ENCODE peak calls at places on chromosomes 16 and 17, in eight cellular contexts. One of them, this sample, is unnamed.

GRCh38 chr16:11682655-11683096 is 14.4 kb downstream of the SNN start:
- DNase-seq in heart left ventricle: no peak
- DNase-seq in non-pigmented ciliary epithelial cell: peak
- DNase-seq in activated T-cell treated with anti-CD3 and anti-CD28 coated beads for 48 hours: no peak
- DNase-seq in PC-9: no peak
- DNase-seq in HEK293T: no peak
- DNase-seq in CD4-positive, CD25-positive, alpha-beta regulatory T cell: no peak
- DNase-seq in IMR-90: peak
- DNase-seq in this sample: no peak

GRCh38 chr16:78122774-78123315 is 23.4 kb downstream of the WWOX start:
- DNase-seq in heart left ventricle: no peak
- DNase-seq in non-pigmented ciliary epithelial cell: peak
- DNase-seq in activated T-cell treated with anti-CD3 and anti-CD28 coated beads for 48 hours: no peak
- DNase-seq in PC-9: no peak
- DNase-seq in HEK293T: peak
- DNase-seq in CD4-positive, CD25-positive, alpha-beta regulatory T cell: peak
- DNase-seq in IMR-90: peak
- DNase-seq in this sample: peak

GRCh38 chr16:61887903-61888302 is 148.3 kb downstream of the CDH8 start:
- DNase-seq in heart left ventricle: no peak
- DNase-seq in non-pigmented ciliary epithelial cell: peak
- DNase-seq in activated T-cell treated with anti-CD3 and anti-CD28 coated beads for 48 hours: no peak
- DNase-seq in PC-9: no peak
- DNase-seq in HEK293T: no peak
- DNase-seq in CD4-positive, CD25-positive, alpha-beta regulatory T cell: no peak
- DNase-seq in IMR-90: no peak
- DNase-seq in this sample: no peak

GRCh38 chr16:81737885-81738536 is 41.1 kb upstream of the PLCG2 start:
- DNase-seq in heart left ventricle: peak
- DNase-seq in non-pigmented ciliary epithelial cell: no peak
- DNase-seq in activated T-cell treated with anti-CD3 and anti-CD28 coated beads for 48 hours: peak
- DNase-seq in PC-9: peak
- DNase-seq in HEK293T: peak
- DNase-seq in CD4-positive, CD25-positive, alpha-beta regulatory T cell: peak
- DNase-seq in IMR-90: peak
- DNase-seq in this sample: peak

GRCh38 chr17:80743181-80743771 is 198.6 kb downstream of the RPTOR start:
- DNase-seq in heart left ventricle: no peak
- DNase-seq in non-pigmented ciliary epithelial cell: no peak
- DNase-seq in activated T-cell treated with anti-CD3 and anti-CD28 coated beads for 48 hours: peak
- DNase-seq in PC-9: no peak
- DNase-seq in HEK293T: no peak
- DNase-seq in CD4-positive, CD25-positive, alpha-beta regulatory T cell: peak
- DNase-seq in IMR-90: no peak
- DNase-seq in this sample: peak

GRCh38 chr16:85462405-85463227 is 150.5 kb upstream of the GSE1 start:
- DNase-seq in heart left ventricle: peak
- DNase-seq in non-pigmented ciliary epithelial cell: no peak
- DNase-seq in activated T-cell treated with anti-CD3 and anti-CD28 coated beads for 48 hours: no peak
- DNase-seq in PC-9: no peak
- DNase-seq in HEK293T: peak
- DNase-seq in CD4-positive, CD25-positive, alpha-beta regulatory T cell: no peak
- DNase-seq in IMR-90: no peak
- DNase-seq in this sample: no peak

GRCh38 chr16:85381738-85382592 is 231.2 kb upstream of the GSE1 start:
- DNase-seq in heart left ventricle: no peak
- DNase-seq in non-pigmented ciliary epithelial cell: no peak
- DNase-seq in activated T-cell treated with anti-CD3 and anti-CD28 coated beads for 48 hours: no peak
- DNase-seq in PC-9: no peak
- DNase-seq in HEK293T: no peak
- DNase-seq in CD4-positive, CD25-positive, alpha-beta regulatory T cell: no peak
- DNase-seq in IMR-90: peak
- DNase-seq in this sample: no peak

GRCh38 chr17:4626734-4627256 is 14.7 kb downstream of the ALOX15 start:
- DNase-seq in heart left ventricle: no peak
- DNase-seq in non-pigmented ciliary epithelial cell: no peak
- DNase-seq in activated T-cell treated with anti-CD3 and anti-CD28 coated beads for 48 hours: no peak
- DNase-seq in PC-9: no peak
- DNase-seq in HEK293T: no peak
- DNase-seq in CD4-positive, CD25-positive, alpha-beta regulatory T cell: no peak
- DNase-seq in IMR-90: no peak
- DNase-seq in this sample: no peak

GRCh38 chr16:29107299-29107698 is 122.4 kb downstream of the LAT start:
- DNase-seq in heart left ventricle: no peak
- DNase-seq in non-pigmented ciliary epithelial cell: no peak
- DNase-seq in activated T-cell treated with anti-CD3 and anti-CD28 coated beads for 48 hours: no peak
- DNase-seq in PC-9: peak
- DNase-seq in HEK293T: no peak
- DNase-seq in CD4-positive, CD25-positive, alpha-beta regulatory T cell: no peak
- DNase-seq in IMR-90: no peak
- DNase-seq in this sample: no peak

GRCh38 chr16:86396318-86396882 is 113.9 kb upstream of the FOXF1 start:
- DNase-seq in heart left ventricle: no peak
- DNase-seq in non-pigmented ciliary epithelial cell: peak
- DNase-seq in activated T-cell treated with anti-CD3 and anti-CD28 coated beads for 48 hours: no peak
- DNase-seq in PC-9: no peak
- DNase-seq in HEK293T: no peak
- DNase-seq in CD4-positive, CD25-positive, alpha-beta regulatory T cell: no peak
- DNase-seq in IMR-90: peak
- DNase-seq in this sample: no peak

GRCh38 chr17:28466521-28467048 is 6.9 kb upstream of the SLC13A2 start:
- DNase-seq in heart left ventricle: no peak
- DNase-seq in non-pigmented ciliary epithelial cell: peak
- DNase-seq in activated T-cell treated with anti-CD3 and anti-CD28 coated beads for 48 hours: no peak
- DNase-seq in PC-9: no peak
- DNase-seq in HEK293T: no peak
- DNase-seq in CD4-positive, CD25-positive, alpha-beta regulatory T cell: no peak
- DNase-seq in IMR-90: no peak
- DNase-seq in this sample: no peak

GRCh38 chr17:56440391-56440790 is 153.1 kb upstream of the NOG start:
- DNase-seq in heart left ventricle: no peak
- DNase-seq in non-pigmented ciliary epithelial cell: no peak
- DNase-seq in activated T-cell treated with anti-CD3 and anti-CD28 coated beads for 48 hours: no peak
- DNase-seq in PC-9: no peak
- DNase-seq in HEK293T: no peak
- DNase-seq in CD4-positive, CD25-positive, alpha-beta regulatory T cell: no peak
- DNase-seq in IMR-90: peak
- DNase-seq in this sample: no peak

GRCh38 chr17:79830303-79830702 is 8.9 kb downstream of the CBX4 start:
- DNase-seq in heart left ventricle: no peak
- DNase-seq in non-pigmented ciliary epithelial cell: no peak
- DNase-seq in activated T-cell treated with anti-CD3 and anti-CD28 coated beads for 48 hours: no peak
- DNase-seq in PC-9: no peak
- DNase-seq in HEK293T: no peak
- DNase-seq in CD4-positive, CD25-positive, alpha-beta regulatory T cell: no peak
- DNase-seq in IMR-90: no peak
- DNase-seq in this sample: no peak

GRCh38 chr16:87117936-87118335 is 199.3 kb downstream of the C16orf95 start:
- DNase-seq in heart left ventricle: no peak
- DNase-seq in non-pigmented ciliary epithelial cell: no peak
- DNase-seq in activated T-cell treated with anti-CD3 and anti-CD28 coated beads for 48 hours: no peak
- DNase-seq in PC-9: no peak
- DNase-seq in HEK293T: no peak
- DNase-seq in CD4-positive, CD25-positive, alpha-beta regulatory T cell: no peak
- DNase-seq in IMR-90: no peak
- DNase-seq in this sample: no peak

GRCh38 chr17:72643575-72644216 is 448.8 kb downstream of the SLC39A11 start:
- DNase-seq in heart left ventricle: no peak
- DNase-seq in non-pigmented ciliary epithelial cell: no peak
- DNase-seq in activated T-cell treated with anti-CD3 and anti-CD28 coated beads for 48 hours: no peak
- DNase-seq in PC-9: no peak
- DNase-seq in HEK293T: no peak
- DNase-seq in CD4-positive, CD25-positive, alpha-beta regulatory T cell: no peak
- DNase-seq in IMR-90: no peak
- DNase-seq in this sample: no peak

GRCh38 chr16:28126684-28127620 is 63.4 kb upstream of the GSG1L start:
- DNase-seq in heart left ventricle: no peak
- DNase-seq in non-pigmented ciliary epithelial cell: no peak
- DNase-seq in activated T-cell treated with anti-CD3 and anti-CD28 coated beads for 48 hours: no peak
- DNase-seq in PC-9: no peak
- DNase-seq in HEK293T: no peak
- DNase-seq in CD4-positive, CD25-positive, alpha-beta regulatory T cell: no peak
- DNase-seq in IMR-90: no peak
- DNase-seq in this sample: no peak

GRCh38 chr16:67730326-67730725 is 11.2 kb upstream of the GFOD2 start:
- DNase-seq in heart left ventricle: no peak
- DNase-seq in non-pigmented ciliary epithelial cell: no peak
- DNase-seq in activated T-cell treated with anti-CD3 and anti-CD28 coated beads for 48 hours: no peak
- DNase-seq in PC-9: no peak
- DNase-seq in HEK293T: no peak
- DNase-seq in CD4-positive, CD25-positive, alpha-beta regulatory T cell: no peak
- DNase-seq in IMR-90: no peak
- DNase-seq in this sample: no peak

GRCh38 chr17:3828151-3828851 is 17.7 kb downstream of the NCBP3 start:
- DNase-seq in heart left ventricle: no peak
- DNase-seq in non-pigmented ciliary epithelial cell: no peak
- DNase-seq in activated T-cell treated with anti-CD3 and anti-CD28 coated beads for 48 hours: no peak
- DNase-seq in PC-9: no peak
- DNase-seq in HEK293T: no peak
- DNase-seq in CD4-positive, CD25-positive, alpha-beta regulatory T cell: no peak
- DNase-seq in IMR-90: peak
- DNase-seq in this sample: no peak

GRCh38 chr17:50283246-50283645 is 9.0 kb downstream of the TMEM92 start:
- DNase-seq in heart left ventricle: no peak
- DNase-seq in non-pigmented ciliary epithelial cell: no peak
- DNase-seq in activated T-cell treated with anti-CD3 and anti-CD28 coated beads for 48 hours: peak
- DNase-seq in PC-9: no peak
- DNase-seq in HEK293T: no peak
- DNase-seq in CD4-positive, CD25-positive, alpha-beta regulatory T cell: no peak
- DNase-seq in IMR-90: no peak
- DNase-seq in this sample: no peak

GRCh38 chr17:74427763-74428153 is 4.1 kb upstream of the GPRC5C start:
- DNase-seq in heart left ventricle: no peak
- DNase-seq in non-pigmented ciliary epithelial cell: no peak
- DNase-seq in activated T-cell treated with anti-CD3 and anti-CD28 coated beads for 48 hours: no peak
- DNase-seq in PC-9: no peak
- DNase-seq in HEK293T: no peak
- DNase-seq in CD4-positive, CD25-positive, alpha-beta regulatory T cell: no peak
- DNase-seq in IMR-90: no peak
- DNase-seq in this sample: no peak

GRCh38 chr16:70746040-70746707 is 54.8 kb downstream of the VAC14 start:
- DNase-seq in heart left ventricle: no peak
- DNase-seq in non-pigmented ciliary epithelial cell: no peak
- DNase-seq in activated T-cell treated with anti-CD3 and anti-CD28 coated beads for 48 hours: no peak
- DNase-seq in PC-9: no peak
- DNase-seq in HEK293T: no peak
- DNase-seq in CD4-positive, CD25-positive, alpha-beta regulatory T cell: no peak
- DNase-seq in IMR-90: peak
- DNase-seq in this sample: no peak

GRCh38 chr16:14111713-14112538 is 40.8 kb downstream of the MRTFB start:
- DNase-seq in heart left ventricle: peak
- DNase-seq in non-pigmented ciliary epithelial cell: no peak
- DNase-seq in activated T-cell treated with anti-CD3 and anti-CD28 coated beads for 48 hours: no peak
- DNase-seq in PC-9: no peak
- DNase-seq in HEK293T: no peak
- DNase-seq in CD4-positive, CD25-positive, alpha-beta regulatory T cell: no peak
- DNase-seq in IMR-90: no peak
- DNase-seq in this sample: no peak

GRCh38 chr16:51707666-51708065 is 556.6 kb upstream of the SALL1 start:
- DNase-seq in heart left ventricle: no peak
- DNase-seq in non-pigmented ciliary epithelial cell: no peak
- DNase-seq in activated T-cell treated with anti-CD3 and anti-CD28 coated beads for 48 hours: no peak
- DNase-seq in PC-9: no peak
- DNase-seq in HEK293T: no peak
- DNase-seq in CD4-positive, CD25-positive, alpha-beta regulatory T cell: no peak
- DNase-seq in IMR-90: no peak
- DNase-seq in this sample: no peak

GRCh38 chr16:65306722-65307121 is 184.9 kb upstream of the CDH11 start:
- DNase-seq in heart left ventricle: no peak
- DNase-seq in non-pigmented ciliary epithelial cell: no peak
- DNase-seq in activated T-cell treated with anti-CD3 and anti-CD28 coated beads for 48 hours: no peak
- DNase-seq in PC-9: no peak
- DNase-seq in HEK293T: no peak
- DNase-seq in CD4-positive, CD25-positive, alpha-beta regulatory T cell: no peak
- DNase-seq in IMR-90: no peak
- DNase-seq in this sample: no peak

GRCh38 chr17:77233635-77234334 is 93.0 kb downstream of the SEC14L1 start:
- DNase-seq in heart left ventricle: no peak
- DNase-seq in non-pigmented ciliary epithelial cell: peak
- DNase-seq in activated T-cell treated with anti-CD3 and anti-CD28 coated beads for 48 hours: peak
- DNase-seq in PC-9: no peak
- DNase-seq in HEK293T: no peak
- DNase-seq in CD4-positive, CD25-positive, alpha-beta regulatory T cell: no peak
- DNase-seq in IMR-90: peak
- DNase-seq in this sample: no peak

GRCh38 chr17:53680745-53681144 is 142.0 kb upstream of the KIF2B start:
- DNase-seq in heart left ventricle: no peak
- DNase-seq in non-pigmented ciliary epithelial cell: no peak
- DNase-seq in activated T-cell treated with anti-CD3 and anti-CD28 coated beads for 48 hours: no peak
- DNase-seq in PC-9: no peak
- DNase-seq in HEK293T: no peak
- DNase-seq in CD4-positive, CD25-positive, alpha-beta regulatory T cell: no peak
- DNase-seq in IMR-90: no peak
- DNase-seq in this sample: no peak

GRCh38 chr17:40328386-40328766 is 19.4 kb downstream of the RARA start:
- DNase-seq in heart left ventricle: no peak
- DNase-seq in non-pigmented ciliary epithelial cell: no peak
- DNase-seq in activated T-cell treated with anti-CD3 and anti-CD28 coated beads for 48 hours: no peak
- DNase-seq in PC-9: no peak
- DNase-seq in HEK293T: no peak
- DNase-seq in CD4-positive, CD25-positive, alpha-beta regulatory T cell: no peak
- DNase-seq in IMR-90: no peak
- DNase-seq in this sample: no peak

GRCh38 chr17:36786867-36787266 is 150.4 kb upstream of the LHX1 start:
- DNase-seq in heart left ventricle: no peak
- DNase-seq in non-pigmented ciliary epithelial cell: no peak
- DNase-seq in activated T-cell treated with anti-CD3 and anti-CD28 coated beads for 48 hours: no peak
- DNase-seq in PC-9: no peak
- DNase-seq in HEK293T: no peak
- DNase-seq in CD4-positive, CD25-positive, alpha-beta regulatory T cell: no peak
- DNase-seq in IMR-90: no peak
- DNase-seq in this sample: no peak

GRCh38 chr16:10040136-10041080 is 141.8 kb downstream of the GRIN2A start:
- DNase-seq in heart left ventricle: no peak
- DNase-seq in non-pigmented ciliary epithelial cell: no peak
- DNase-seq in activated T-cell treated with anti-CD3 and anti-CD28 coated beads for 48 hours: no peak
- DNase-seq in PC-9: no peak
- DNase-seq in HEK293T: no peak
- DNase-seq in CD4-positive, CD25-positive, alpha-beta regulatory T cell: no peak
- DNase-seq in IMR-90: no peak
- DNase-seq in this sample: no peak

GRCh38 chr16:22348296-22348695 is 26.1 kb downstream of the CDR2 start:
- DNase-seq in heart left ventricle: no peak
- DNase-seq in non-pigmented ciliary epithelial cell: no peak
- DNase-seq in activated T-cell treated with anti-CD3 and anti-CD28 coated beads for 48 hours: no peak
- DNase-seq in PC-9: no peak
- DNase-seq in HEK293T: no peak
- DNase-seq in CD4-positive, CD25-positive, alpha-beta regulatory T cell: no peak
- DNase-seq in IMR-90: no peak
- DNase-seq in this sample: no peak

GRCh38 chr16:69089091-69089912 is 16.2 kb upstream of the HAS3 start:
- DNase-seq in heart left ventricle: peak
- DNase-seq in non-pigmented ciliary epithelial cell: no peak
- DNase-seq in activated T-cell treated with anti-CD3 and anti-CD28 coated beads for 48 hours: no peak
- DNase-seq in PC-9: peak
- DNase-seq in HEK293T: no peak
- DNase-seq in CD4-positive, CD25-positive, alpha-beta regulatory T cell: no peak
- DNase-seq in IMR-90: peak
- DNase-seq in this sample: no peak

GRCh38 chr16:24297375-24297774 is 41.2 kb downstream of the CACNG3 start:
- DNase-seq in heart left ventricle: no peak
- DNase-seq in non-pigmented ciliary epithelial cell: no peak
- DNase-seq in activated T-cell treated with anti-CD3 and anti-CD28 coated beads for 48 hours: no peak
- DNase-seq in PC-9: no peak
- DNase-seq in HEK293T: no peak
- DNase-seq in CD4-positive, CD25-positive, alpha-beta regulatory T cell: no peak
- DNase-seq in IMR-90: no peak
- DNase-seq in this sample: no peak